ENCODE peak calls at places on chromosomes 11 and 22, in four cellular contexts. K is fibroblast of lung, I is psoas muscle, A is cardiac muscle cell. G is an unnamed sample.

GRCh38 chr22:38148252-38148651 is 33.4 kb downstream of the PLA2G6 start:
- DNase-seq in K (peak), I (no peak), A (no peak), G (peak)

GRCh38 chr22:46044718-46045458 is 67.9 kb upstream of the WNT7B start:
- DNase-seq in K (peak), I (no peak), A (peak), G (no peak)

GRCh38 chr11:19714387-19715363 is 2.0 kb downstream of the NAV2 start:
- DNase-seq in K (peak), I (peak), A (peak), G (peak)

GRCh38 chr11:85602551-85603218 is 24.5 kb downstream of the DLG2 start:
- DNase-seq in K (no peak), I (no peak), A (no peak), G (no peak)

GRCh38 chr11:94635072-94635471 is 67.9 kb downstream of the PIWIL4 start:
- DNase-seq in K (no peak), I (no peak), A (no peak), G (no peak)

GRCh38 chr22:22103078-22103593 is 120.5 kb upstream of the TOP3B start:
- DNase-seq in K (no peak), I (no peak), A (no peak), G (no peak)

GRCh38 chr11:120025606-120026335 is 112.1 kb downstream of the TRIM29 start:
- DNase-seq in K (no peak), I (no peak), A (no peak), G (no peak)

GRCh38 chr11:26278354-26278753 is 53.6 kb upstream of the ANO3 start:
- DNase-seq in K (no peak), I (no peak), A (no peak), G (no peak)

GRCh38 chr11:100632970-100633452 is 54.1 kb upstream of the ARHGAP42 start:
- DNase-seq in K (peak), I (peak), A (peak), G (no peak)

GRCh38 chr11:119496453-119496852 is 73.5 kb upstream of the THY1 start:
- DNase-seq in K (no peak), I (no peak), A (no peak), G (no peak)

GRCh38 chr22:20249797-20250354 is 18.2 kb downstream of the RTN4R start:
- DNase-seq in K (peak), I (peak), A (no peak), G (no peak)

GRCh38 chr11:80388133-80388532 is 947.3 kb upstream of the TENM4 start:
- DNase-seq in K (no peak), I (no peak), A (no peak), G (no peak)

GRCh38 chr11:3626250-3626960 is 15.4 kb downstream of the ART5 start:
- DNase-seq in K (no peak), I (peak), A (no peak), G (no peak)

GRCh38 chr11:118834428-118835028 is 43.6 kb upstream of the DDX6 start:
- DNase-seq in K (no peak), I (no peak), A (no peak), G (no peak)

GRCh38 chr11:74072286-74072685 is 63.4 kb upstream of the UCP3 start:
- DNase-seq in K (no peak), I (no peak), A (no peak), G (no peak)

GRCh38 chr11:114399903-114400221 is 449 bp downstream of the C11orf71 start:
- DNase-seq in K (no peak), I (no peak), A (peak), G (no peak)

GRCh38 chr11:19382131-19382611 is 141.4 kb upstream of the E2F8 start:
- DNase-seq in K (no peak), I (no peak), A (no peak), G (no peak)

GRCh38 chr11:12440565-12440964 is 63.2 kb downstream of the PARVA start:
- DNase-seq in K (no peak), I (no peak), A (no peak), G (no peak)

GRCh38 chr11:96097844-96098421 is 174.0 kb upstream of the MTMR2 start:
- DNase-seq in K (peak), I (no peak), A (no peak), G (no peak)

GRCh38 chr22:40334060-40334459 is 12.2 kb upstream of the ADSL start:
- DNase-seq in K (no peak), I (no peak), A (no peak), G (no peak)

GRCh38 chr11:127998421-127998820 is 588.9 kb downstream of the ETS1 start:
- DNase-seq in K (peak), I (no peak), A (no peak), G (no peak)

GRCh38 chr11:8011981-8012444 is 24.9 kb downstream of the EIF3F start:
- DNase-seq in K (peak), I (no peak), A (no peak), G (peak)

GRCh38 chr22:48217596-48217995 is 1455.1 kb downstream of the TBC1D22A start:
- DNase-seq in K (no peak), I (no peak), A (no peak), G (no peak)

GRCh38 chr11:76888989-76889388 is 28.3 kb downstream of the ACER3 start:
- DNase-seq in K (peak), I (no peak), A (peak), G (no peak)

GRCh38 chr11:124817036-124817435 is 16.8 kb upstream of the MSANTD2 start:
- DNase-seq in K (no peak), I (no peak), A (no peak), G (no peak)

GRCh38 chr11:22405377-22405776 is 67.2 kb downstream of the SLC17A6 start:
- DNase-seq in K (no peak), I (no peak), A (no peak), G (no peak)

GRCh38 chr11:120324932-120325810 is at the start of gene TLCD5:
- DNase-seq in K (peak), I (peak), A (peak), G (no peak)

GRCh38 chr11:119773016-119773415 is 44.0 kb upstream of the NECTIN1 start:
- DNase-seq in K (no peak), I (peak), A (no peak), G (no peak)

GRCh38 chr22:41522813-41523212 is 21.5 kb downstream of the POLR3H start:
- DNase-seq in K (no peak), I (no peak), A (no peak), G (no peak)
- H3K27ac ChIP-seq in K (peak), I (peak), A (peak), G (peak)

GRCh38 chr22:23760056-23760455 is 2.7 kb upstream of the C22orf15 start:
- DNase-seq in K (no peak), I (no peak), A (no peak), G (no peak)
- H3K27ac ChIP-seq in K (no peak), I (no peak), A (no peak), G (no peak)

GRCh38 chr11:61028135-61028729 is 56.8 kb downstream of the CD6 start:
- DNase-seq in K (no peak), I (no peak), A (no peak), G (no peak)

GRCh38 chr11:61025819-61026120 is 54.3 kb downstream of the CD6 start:
- DNase-seq in K (no peak), I (no peak), A (no peak), G (no peak)

GRCh38 chr11:61027141-61027840 is 55.8 kb downstream of the CD6 start:
- DNase-seq in K (no peak), I (no peak), A (no peak), G (no peak)

GRCh38 chr11:61024938-61025818 is 53.7 kb downstream of the CD6 start:
- DNase-seq in K (no peak), I (no peak), A (no peak), G (no peak)

DNA sequence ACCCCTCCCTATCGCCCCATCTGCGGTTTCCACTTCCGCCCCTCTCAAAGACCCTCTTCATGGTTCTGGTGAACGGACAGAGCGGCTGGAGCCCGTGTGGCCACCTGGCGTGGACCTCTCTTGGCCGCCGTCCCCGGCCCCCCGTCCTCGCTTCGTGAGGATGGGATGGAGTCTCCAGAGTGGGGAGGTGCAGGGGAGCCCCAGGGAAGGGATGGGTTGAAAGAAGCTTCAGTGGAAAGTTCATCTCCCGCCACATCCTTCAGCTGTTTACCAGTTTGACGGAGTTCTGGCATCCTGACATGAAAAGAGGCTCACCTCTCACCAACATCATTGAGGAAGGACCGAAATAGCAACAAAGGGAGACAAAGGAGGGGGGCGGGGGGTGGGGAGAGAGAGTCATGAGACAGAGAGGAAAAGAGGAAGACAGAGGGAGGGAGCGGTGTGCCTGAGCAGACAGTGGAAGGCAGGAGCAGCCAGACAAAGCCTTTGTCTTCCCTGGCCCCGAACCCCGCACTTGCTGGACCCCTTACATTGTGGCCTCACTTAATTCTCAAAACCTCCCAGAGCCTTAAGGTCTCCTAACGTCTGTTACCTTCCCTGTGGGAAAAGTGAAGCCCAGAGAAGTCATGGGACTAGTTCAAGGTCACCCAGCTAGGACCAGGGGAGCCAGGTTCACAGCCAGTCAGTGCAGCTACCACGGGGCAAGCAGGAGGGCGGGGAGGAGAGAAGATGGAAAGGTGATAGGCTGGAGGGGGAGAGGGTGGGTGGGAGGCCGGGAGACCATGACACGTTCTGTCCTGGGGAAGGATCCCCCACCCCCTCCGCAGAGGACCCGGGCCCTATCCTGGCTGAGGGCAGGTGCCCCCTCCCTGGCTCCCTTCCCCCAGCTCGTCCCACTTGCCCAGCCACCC is 54.9 kb downstream of the CD6 start:
- DNase-seq in K (no peak), I (no peak), A (no peak), G (no peak)
- H3K27ac ChIP-seq in K (no peak), I (no peak), A (no peak), G (no peak)

DNA sequence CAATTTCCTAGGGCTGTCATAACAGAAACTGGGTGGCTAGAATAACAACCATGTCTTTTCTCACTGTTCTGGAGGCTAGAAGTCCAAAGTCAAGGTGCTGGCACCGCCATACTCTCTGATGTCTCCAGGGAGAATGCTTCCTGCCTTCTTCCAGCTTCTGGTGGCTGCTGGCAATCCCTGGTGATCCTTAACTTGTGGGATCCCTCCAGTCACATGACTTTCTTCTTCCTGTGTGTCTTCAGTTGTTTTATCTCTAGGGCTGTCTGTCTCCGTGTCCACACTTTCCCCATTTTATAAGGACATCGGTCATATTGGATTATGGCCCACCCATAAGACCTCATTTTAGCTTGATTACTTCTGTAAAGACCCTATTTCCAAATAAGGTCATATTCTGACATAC is 6.0 kb upstream of the CSF2RB start:
- DNase-seq in K (no peak), I (no peak), A (no peak), G (no peak)
- H3K27ac ChIP-seq in K (no peak), I (no peak), A (no peak), G (no peak)

GRCh38 chr22:31210830-31211503 is 1.1 kb upstream of the LIMK2 start:
- DNase-seq in K (no peak), I (no peak), A (no peak), G (no peak)
- H3K27ac ChIP-seq in K (no peak), I (peak), A (no peak), G (no peak)

DNA sequence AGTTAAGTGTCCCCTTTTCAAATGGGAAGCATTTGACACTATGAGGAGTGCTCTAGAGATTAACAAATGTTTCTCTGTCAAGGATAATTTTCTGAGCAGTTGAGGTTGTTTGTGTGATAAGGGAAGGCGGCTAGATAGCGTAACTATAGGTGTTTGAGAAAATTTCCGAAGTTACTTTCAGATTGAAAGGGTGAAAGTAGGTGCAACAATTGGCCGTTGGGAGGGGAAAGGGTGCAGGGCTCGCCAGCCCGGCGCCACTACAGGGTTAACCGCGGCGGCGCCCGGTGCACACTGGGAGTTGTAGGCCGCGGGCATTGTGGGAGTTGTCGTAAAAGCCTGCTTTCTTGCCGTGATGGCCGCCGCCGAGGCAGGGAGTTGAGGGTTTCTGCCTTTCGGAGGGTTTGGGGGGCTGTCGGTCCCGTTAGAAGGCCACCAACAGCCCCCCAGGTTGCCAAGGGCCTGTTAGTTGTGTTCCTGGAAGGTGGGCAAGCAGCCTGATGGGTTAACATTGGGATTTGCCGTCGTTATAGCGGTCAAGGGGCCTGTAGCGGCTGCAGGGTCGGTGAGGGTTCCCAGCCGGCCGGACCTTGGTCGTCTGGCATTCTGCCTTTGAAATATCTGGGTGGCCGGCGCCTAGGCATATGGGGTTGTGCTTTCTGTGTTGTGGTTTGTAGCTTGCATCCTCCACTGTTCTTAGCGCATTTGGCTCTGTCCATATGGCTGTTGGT is 36.5 kb upstream of the HSD17B12 start:
- DNase-seq in K (peak), I (peak), A (peak), G (peak)
- H3K27ac ChIP-seq in K (peak), I (peak), A (peak), G (no peak)

DNA sequence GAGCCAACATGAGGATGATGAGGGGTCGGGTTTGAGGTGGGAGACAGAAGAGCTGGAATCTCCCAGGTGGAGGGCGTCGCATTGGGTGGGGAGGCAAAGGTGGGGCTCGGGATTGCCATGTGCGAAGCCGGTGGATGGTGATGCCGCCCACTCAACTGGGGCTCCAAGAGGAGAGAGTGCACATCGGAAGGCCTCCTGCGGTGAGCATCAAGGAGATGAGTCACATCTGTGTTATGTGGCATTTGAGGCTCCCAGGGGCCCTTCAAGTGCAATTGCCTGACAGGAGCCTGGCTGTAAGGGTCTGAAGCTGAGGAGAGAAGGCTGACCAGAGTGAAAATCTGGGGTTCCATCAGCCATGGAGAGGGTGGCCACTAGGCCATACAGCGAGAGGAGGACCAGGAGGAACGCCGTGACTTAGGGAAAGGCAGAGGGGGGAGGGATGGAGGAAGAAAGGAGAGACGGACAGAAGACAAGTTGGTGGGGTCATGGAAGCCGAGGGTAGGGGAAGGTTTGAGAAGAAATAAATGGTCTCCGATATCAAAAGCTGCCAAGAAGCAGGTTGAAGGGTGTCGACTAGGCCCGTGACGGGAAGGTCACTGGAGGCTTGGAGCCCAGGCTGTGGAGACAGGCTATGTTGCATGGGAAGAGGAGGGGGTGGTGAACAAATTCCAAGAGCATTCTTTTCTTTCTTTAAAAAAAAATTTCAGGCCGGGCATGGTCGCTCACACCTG is 21.3 kb downstream of the RASD2 start:
- DNase-seq in K (peak), I (no peak), A (no peak), G (peak)
- H3K27ac ChIP-seq in K (no peak), I (no peak), A (no peak), G (no peak)

GRCh38 chr22:17843189-17843588 is 68.9 kb upstream of the BID start:
- DNase-seq in K (no peak), I (no peak), A (no peak), G (no peak)

GRCh38 chr22:17844150-17844549 is 69.9 kb upstream of the BID start:
- DNase-seq in K (no peak), I (no peak), A (no peak), G (no peak)

GRCh38 chr22:17846326-17846992 is 72.2 kb upstream of the BID start:
- DNase-seq in K (no peak), I (no peak), A (no peak), G (no peak)

GRCh38 chr22:17845790-17846189 is 71.5 kb upstream of the BID start:
- DNase-seq in K (peak), I (no peak), A (no peak), G (no peak)

DNA sequence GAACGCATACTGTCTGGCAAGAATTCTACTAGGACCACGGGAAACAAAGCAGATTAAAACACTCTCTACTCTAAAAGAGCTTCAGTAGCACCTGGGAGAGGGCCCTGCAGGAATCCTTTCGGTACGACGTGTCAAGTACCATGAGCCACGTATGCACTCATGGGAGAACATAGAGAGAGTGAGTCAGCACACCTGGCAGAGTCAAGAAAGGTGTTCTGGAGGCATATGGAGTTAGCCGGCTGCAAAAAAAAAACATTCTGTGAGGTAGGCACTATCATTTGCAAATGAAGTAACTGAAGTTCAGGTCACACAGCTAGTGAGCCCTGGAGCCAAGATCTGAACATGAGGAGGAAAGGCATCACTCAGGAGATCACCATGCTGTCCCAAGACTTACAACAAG is 71.1 kb upstream of the BID start:
- DNase-seq in K (no peak), I (no peak), A (no peak), G (no peak)
- H3K27ac ChIP-seq in K (no peak), I (peak), A (no peak), G (no peak)